ENCODE peak calls at places on chromosome 1, in ten cellular contexts. K, Y, W, T, D, U, A, M, X and R are unnamed samples.

GRCh38 chr1:10755977-10756521 is 40.4 kb downstream of the CASZ1 start:
- DNase-seq in W (peak; percentile 79), Y (no peak), A (peak; percentile 27), D (peak; percentile 94), U (peak; percentile 90), X (peak; percentile 59), K (peak; percentile 68), M (no peak), T (peak; percentile 62), R (peak; percentile 91)

GRCh38 chr1:186055846-186056245 is 319.2 kb downstream of the TPR start:
- DNase-seq in K (no peak), T (no peak), X (no peak), M (no peak), W (no peak), D (no peak), U (no peak), Y (no peak), A (no peak), R (no peak)

GRCh38 chr1:85801520-85801919 is 93.3 kb upstream of the ZNHIT6 start:
- DNase-seq in Y (no peak), W (no peak), X (no peak), T (no peak), D (no peak), M (no peak), K (no peak), A (no peak), U (no peak), R (no peak)

GRCh38 chr1:67489643-67490042 is 59.4 kb upstream of the SERBP1 start:
- DNase-seq in T (peak; percentile 6), M (peak; percentile 3), X (no peak), D (no peak), A (no peak), W (no peak), U (no peak), K (no peak), Y (no peak), R (no peak)

GRCh38 chr1:201640624-201641023 is 101.7 kb downstream of the NAV1 start:
- DNase-seq in W (no peak), D (no peak), U (peak; percentile 23), Y (no peak), A (no peak), X (peak; percentile 65), T (no peak), K (no peak), M (no peak), R (peak; percentile 47)

GRCh38 chr1:28249013-28249870 is 10.1 kb upstream of the SESN2 start:
- DNase-seq in A (no peak), X (peak; percentile 34), K (peak; percentile 52), Y (no peak), W (no peak), T (peak; percentile 76), M (no peak), U (peak; percentile 50), D (no peak), R (peak; percentile 55)

GRCh38 chr1:59570524-59570923 is 244.2 kb upstream of the HOOK1 start:
- DNase-seq in D (no peak), X (no peak), T (peak; percentile 62), K (peak; percentile 12), W (peak; percentile 19), M (peak; percentile 18), Y (no peak), A (peak; percentile 6), U (peak; percentile 42), R (no peak)

GRCh38 chr1:12496154-12496961 is 121.7 kb downstream of the DHRS3 start:
- DNase-seq in X (no peak), M (no peak), T (no peak), D (no peak), W (no peak), U (no peak), A (no peak), K (no peak), Y (no peak), R (no peak)

GRCh38 chr1:166165661-166166399 is 971 bp downstream of the FAM78B start:
- DNase-seq in K (peak; percentile 19), A (no peak), T (peak; percentile 32), U (peak; percentile 13), X (no peak), D (no peak), W (no peak), M (no peak), Y (no peak), R (peak; percentile 22)